ENCODE peak calls at places on chromosomes 12 and 14, in four cellular contexts. One of them, this sample, is unnamed.

GRCh38 chr14:30559638-30560071 is 697 bp downstream of the G2E3 start:
- DNase-seq in HCT116: no peak
- DNase-seq in epithelial cell of esophagus: peak; percentile 30
- DNase-seq in foreskin fibroblast: peak; percentile 30
- DNase-seq in this sample: no peak

GRCh38 chr12:131896080-131896810 is 1.8 kb downstream of the ULK1 start:
- DNase-seq in epithelial cell of esophagus: peak; percentile 89
- DNase-seq in HCT116: peak; percentile 70
- DNase-seq in foreskin fibroblast: peak; percentile 94
- DNase-seq in this sample: peak; percentile 42

GRCh38 chr12:111363578-111363977 is 5.3 kb downstream of the PHETA1 start:
- DNase-seq in HCT116: no peak
- DNase-seq in foreskin fibroblast: peak; percentile 65
- DNase-seq in epithelial cell of esophagus: no peak
- DNase-seq in this sample: no peak

GRCh38 chr12:86186449-86186848 is 69.7 kb downstream of the MGAT4C start:
- DNase-seq in epithelial cell of esophagus: peak; percentile 41
- DNase-seq in HCT116: no peak
- DNase-seq in foreskin fibroblast: no peak
- DNase-seq in this sample: no peak

GRCh38 chr12:68557011-68557715 is 53.5 kb upstream of the RAP1B start:
- DNase-seq in epithelial cell of esophagus: peak; percentile 79
- DNase-seq in foreskin fibroblast: peak; percentile 85
- DNase-seq in HCT116: no peak
- DNase-seq in this sample: no peak

GRCh38 chr14:89366580-89367448 is 50.2 kb downstream of the FOXN3 start:
- DNase-seq in foreskin fibroblast: no peak
- DNase-seq in HCT116: no peak
- DNase-seq in epithelial cell of esophagus: no peak
- DNase-seq in this sample: no peak

GRCh38 chr14:80587096-80587724 is 354.3 kb downstream of the CEP128 start:
- DNase-seq in epithelial cell of esophagus: peak; percentile 62
- DNase-seq in foreskin fibroblast: peak; percentile 60
- DNase-seq in HCT116: peak; percentile 21
- DNase-seq in this sample: peak; percentile 9

GRCh38 chr14:50821471-50822464 is 9.2 kb downstream of the NIN start:
- DNase-seq in HCT116: no peak
- DNase-seq in foreskin fibroblast: no peak
- DNase-seq in epithelial cell of esophagus: peak; percentile 74
- DNase-seq in this sample: no peak

GRCh38 chr12:107396991-107397390 is 288.6 kb upstream of the PWP1 start:
- DNase-seq in HCT116: no peak
- DNase-seq in foreskin fibroblast: no peak
- DNase-seq in epithelial cell of esophagus: peak; percentile 90
- DNase-seq in this sample: no peak

GRCh38 chr14:36513451-36514277 is 6.4 kb downstream of the NKX2-1 start:
- DNase-seq in foreskin fibroblast: no peak
- DNase-seq in epithelial cell of esophagus: no peak
- DNase-seq in HCT116: no peak
- DNase-seq in this sample: no peak

GRCh38 chr14:22380511-22381455 is 208.2 kb downstream of the DAD1 start:
- DNase-seq in foreskin fibroblast: no peak
- DNase-seq in epithelial cell of esophagus: peak; percentile 64
- DNase-seq in HCT116: no peak
- DNase-seq in this sample: no peak

GRCh38 chr12:124698211-124698997 is 131.0 kb upstream of the NCOR2 start:
- DNase-seq in foreskin fibroblast: peak; percentile 38
- DNase-seq in HCT116: no peak
- DNase-seq in epithelial cell of esophagus: no peak
- DNase-seq in this sample: no peak

GRCh38 chr12:114407034-114407420 is 1.1 kb upstream of the TBX5 start:
- DNase-seq in epithelial cell of esophagus: no peak
- DNase-seq in foreskin fibroblast: peak; percentile 56
- DNase-seq in HCT116: no peak
- DNase-seq in this sample: no peak

GRCh38 chr12:100668939-100669536 is 95.6 kb downstream of the GAS2L3 start:
- DNase-seq in foreskin fibroblast: peak; percentile 77
- DNase-seq in HCT116: peak; percentile 66
- DNase-seq in epithelial cell of esophagus: peak; percentile 80
- DNase-seq in this sample: peak; percentile 38

GRCh38 chr12:98446060-98446459 is 69.3 kb upstream of the TMPO start:
- DNase-seq in foreskin fibroblast: no peak
- DNase-seq in HCT116: no peak
- DNase-seq in epithelial cell of esophagus: no peak
- DNase-seq in this sample: no peak

GRCh38 chr14:32013083-32013482 is 64.0 kb upstream of the ARHGAP5 start:
- DNase-seq in foreskin fibroblast: no peak
- DNase-seq in epithelial cell of esophagus: no peak
- DNase-seq in HCT116: no peak
- DNase-seq in this sample: no peak

GRCh38 chr14:103984196-103984595 is 41.9 kb upstream of the RD3L start:
- DNase-seq in foreskin fibroblast: no peak
- DNase-seq in HCT116: no peak
- DNase-seq in epithelial cell of esophagus: no peak
- DNase-seq in this sample: no peak

GRCh38 chr12:107126688-107127481 is 33.5 kb upstream of the CRY1 start:
- DNase-seq in HCT116: peak; percentile 4
- DNase-seq in epithelial cell of esophagus: peak; percentile 40
- DNase-seq in foreskin fibroblast: peak; percentile 60
- DNase-seq in this sample: no peak

GRCh38 chr12:90515199-90516175 is 439.5 kb downstream of the CCER1 start:
- DNase-seq in foreskin fibroblast: peak; percentile 64
- DNase-seq in HCT116: no peak
- DNase-seq in epithelial cell of esophagus: no peak
- DNase-seq in this sample: no peak

GRCh38 chr14:52012635-52013034 is 23.3 kb downstream of the RTRAF start:
- DNase-seq in HCT116: no peak
- DNase-seq in foreskin fibroblast: peak; percentile 83
- DNase-seq in epithelial cell of esophagus: no peak
- DNase-seq in this sample: no peak

GRCh38 chr12:57965766-57966165 is 24.4 kb downstream of the ATP23 start:
- DNase-seq in epithelial cell of esophagus: no peak
- DNase-seq in HCT116: no peak
- DNase-seq in foreskin fibroblast: no peak
- DNase-seq in this sample: no peak

GRCh38 chr12:26630546-26631027 is 202.4 kb downstream of the ITPR2 start:
- DNase-seq in HCT116: no peak
- DNase-seq in epithelial cell of esophagus: no peak
- DNase-seq in foreskin fibroblast: peak; percentile 61
- DNase-seq in this sample: peak; percentile 24

GRCh38 chr14:69259531-69260245 is at the start of gene GALNT16:
- DNase-seq in foreskin fibroblast: peak; percentile 67
- DNase-seq in epithelial cell of esophagus: peak; percentile 22
- DNase-seq in HCT116: no peak
- DNase-seq in this sample: no peak

GRCh38 chr14:38205949-38206665 is 1.6 kb upstream of the SSTR1 start:
- DNase-seq in epithelial cell of esophagus: no peak
- DNase-seq in HCT116: no peak
- DNase-seq in foreskin fibroblast: peak; percentile 29
- DNase-seq in this sample: no peak

GRCh38 chr12:76588881-76589565 is 29.5 kb upstream of the OSBPL8 start:
- DNase-seq in foreskin fibroblast: peak; percentile 86
- DNase-seq in epithelial cell of esophagus: peak; percentile 96
- DNase-seq in HCT116: no peak
- DNase-seq in this sample: no peak

GRCh38 chr12:26195641-26196423 is 459 bp downstream of the SSPN start:
- DNase-seq in foreskin fibroblast: peak; percentile 73
- DNase-seq in epithelial cell of esophagus: peak; percentile 36
- DNase-seq in HCT116: no peak
- DNase-seq in this sample: no peak

GRCh38 chr14:70237710-70238109 is 49.0 kb upstream of the SLC8A3 start:
- DNase-seq in epithelial cell of esophagus: no peak
- DNase-seq in foreskin fibroblast: no peak
- DNase-seq in HCT116: no peak
- DNase-seq in this sample: no peak

GRCh38 chr12:3913278-3913677 is 40.1 kb upstream of the PARP11 start:
- DNase-seq in epithelial cell of esophagus: no peak
- DNase-seq in HCT116: no peak
- DNase-seq in foreskin fibroblast: no peak
- DNase-seq in this sample: no peak

GRCh38 chr12:109730306-109731145 is 16.9 kb downstream of the FAM222A start:
- DNase-seq in foreskin fibroblast: no peak
- DNase-seq in HCT116: no peak
- DNase-seq in epithelial cell of esophagus: no peak
- DNase-seq in this sample: no peak

GRCh38 chr14:89550761-89551283 is 133.8 kb upstream of the FOXN3 start:
- DNase-seq in epithelial cell of esophagus: no peak
- DNase-seq in HCT116: no peak
- DNase-seq in foreskin fibroblast: no peak
- DNase-seq in this sample: no peak

GRCh38 chr12:24902521-24903304 is 46.2 kb downstream of the BCAT1 start:
- DNase-seq in foreskin fibroblast: peak; percentile 62
- DNase-seq in epithelial cell of esophagus: peak; percentile 43
- DNase-seq in HCT116: no peak
- DNase-seq in this sample: no peak

GRCh38 chr12:122967151-122967550 is 888 bp upstream of the ABCB9 start:
- DNase-seq in HCT116: no peak
- DNase-seq in foreskin fibroblast: no peak
- DNase-seq in epithelial cell of esophagus: no peak
- DNase-seq in this sample: no peak

GRCh38 chr14:68627868-68628604 is 164.8 kb downstream of the ZFP36L1 start:
- DNase-seq in foreskin fibroblast: no peak
- DNase-seq in epithelial cell of esophagus: peak; percentile 39
- DNase-seq in HCT116: peak; percentile 29
- DNase-seq in this sample: no peak

GRCh38 chr14:99728231-99728920 is 44.3 kb downstream of the CYP46A1 start:
- DNase-seq in epithelial cell of esophagus: no peak
- DNase-seq in HCT116: no peak
- DNase-seq in foreskin fibroblast: no peak
- DNase-seq in this sample: no peak

GRCh38 chr14:31945074-31945613 is 132.0 kb upstream of the ARHGAP5 start:
- DNase-seq in foreskin fibroblast: peak; percentile 36
- DNase-seq in HCT116: no peak
- DNase-seq in epithelial cell of esophagus: peak; percentile 40
- DNase-seq in this sample: no peak

GRCh38 chr12:65822732-65823480 is 1.4 kb upstream of the HMGA2 start:
- DNase-seq in epithelial cell of esophagus: peak; percentile 75
- DNase-seq in foreskin fibroblast: peak; percentile 89
- DNase-seq in HCT116: peak; percentile 84
- DNase-seq in this sample: peak; percentile 82

GRCh38 chr12:105935981-105936380 is 202.8 kb downstream of the NUAK1 start:
- DNase-seq in epithelial cell of esophagus: peak; percentile 49
- DNase-seq in foreskin fibroblast: peak; percentile 34
- DNase-seq in HCT116: no peak
- DNase-seq in this sample: no peak

GRCh38 chr14:93319958-93320357 is 12.9 kb downstream of the BTBD7 start:
- DNase-seq in epithelial cell of esophagus: no peak
- DNase-seq in foreskin fibroblast: no peak
- DNase-seq in HCT116: no peak
- DNase-seq in this sample: no peak

GRCh38 chr14:93326196-93326595 is 6.6 kb downstream of the BTBD7 start:
- DNase-seq in foreskin fibroblast: no peak
- DNase-seq in epithelial cell of esophagus: peak; percentile 70
- DNase-seq in HCT116: no peak
- DNase-seq in this sample: no peak

GRCh38 chr14:93320489-93320888 is 12.3 kb downstream of the BTBD7 start:
- DNase-seq in foreskin fibroblast: peak; percentile 16
- DNase-seq in epithelial cell of esophagus: no peak
- DNase-seq in HCT116: no peak
- DNase-seq in this sample: no peak

GRCh38 chr14:93322886-93323596 is 9.8 kb downstream of the BTBD7 start:
- DNase-seq in epithelial cell of esophagus: no peak
- DNase-seq in HCT116: no peak
- DNase-seq in foreskin fibroblast: no peak
- DNase-seq in this sample: no peak

DNA sequence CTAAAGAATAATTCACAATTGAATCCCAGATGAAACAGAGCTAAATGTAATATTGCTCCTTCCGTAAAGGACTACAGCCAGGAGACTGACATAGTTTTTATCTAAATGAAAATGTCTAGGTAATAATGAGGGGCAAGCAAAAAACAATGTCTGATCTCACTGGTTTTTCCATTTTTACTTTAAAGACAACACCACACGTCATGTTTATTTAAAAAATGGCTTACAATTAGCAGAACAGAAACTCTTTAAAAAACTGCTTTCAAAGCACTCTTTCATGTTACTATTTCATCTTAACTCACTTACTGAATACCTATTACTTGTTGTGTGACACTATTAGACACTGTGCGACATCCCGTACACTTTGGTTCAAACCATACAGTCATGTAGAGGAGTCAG is 9.2 kb downstream of the BTBD7 start:
- DNase-seq in foreskin fibroblast: no peak
- DNase-seq in epithelial cell of esophagus: no peak
- DNase-seq in HCT116: no peak
- DNase-seq in this sample: no peak
- TF ChIP-seq CTCF in foreskin fibroblast: no peak
- TF ChIP-seq CTCF in epithelial cell of esophagus: no peak
- TF ChIP-seq CTCF in HCT116: no peak
- TF ChIP-seq CTCF in this sample: no peak

DNA sequence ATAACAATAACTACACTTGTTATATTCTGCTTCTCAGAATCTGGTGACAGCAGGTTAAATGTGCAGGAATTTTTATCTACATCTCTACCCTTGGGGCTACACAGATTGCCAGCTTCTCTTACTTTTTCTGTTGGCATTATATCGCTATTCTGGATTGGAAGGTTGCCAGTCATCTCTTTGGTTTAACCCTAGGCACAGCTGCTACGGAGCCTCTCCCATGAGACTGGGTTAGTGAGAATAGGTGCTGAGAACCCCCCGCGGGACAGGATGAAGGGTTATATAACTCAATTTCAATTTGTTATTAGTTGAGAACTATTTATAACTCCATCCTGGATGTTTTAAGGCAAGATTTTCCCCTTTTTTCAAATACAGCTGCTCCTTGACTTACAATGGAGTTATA is 73.1 kb downstream of the ACADS start:
- DNase-seq in epithelial cell of esophagus: no peak
- DNase-seq in HCT116: no peak
- DNase-seq in foreskin fibroblast: no peak
- DNase-seq in this sample: no peak
- H3K4me3 ChIP-seq in epithelial cell of esophagus: no peak overlapping the region
- H3K4me3 ChIP-seq in HCT116: no peak overlapping the region
- H3K4me3 ChIP-seq in foreskin fibroblast: no peak overlapping the region
- H3K4me3 ChIP-seq in this sample: no peak overlapping the region

GRCh38 chr12:9101018-9101687 is 14.6 kb downstream of the A2M start:
- DNase-seq in foreskin fibroblast: no peak
- DNase-seq in epithelial cell of esophagus: no peak
- DNase-seq in HCT116: no peak
- DNase-seq in this sample: no peak
- TF ChIP-seq CTCF in foreskin fibroblast: no peak
- TF ChIP-seq CTCF in epithelial cell of esophagus: no peak
- TF ChIP-seq CTCF in HCT116: no peak
- TF ChIP-seq CTCF in this sample: no peak

DNA sequence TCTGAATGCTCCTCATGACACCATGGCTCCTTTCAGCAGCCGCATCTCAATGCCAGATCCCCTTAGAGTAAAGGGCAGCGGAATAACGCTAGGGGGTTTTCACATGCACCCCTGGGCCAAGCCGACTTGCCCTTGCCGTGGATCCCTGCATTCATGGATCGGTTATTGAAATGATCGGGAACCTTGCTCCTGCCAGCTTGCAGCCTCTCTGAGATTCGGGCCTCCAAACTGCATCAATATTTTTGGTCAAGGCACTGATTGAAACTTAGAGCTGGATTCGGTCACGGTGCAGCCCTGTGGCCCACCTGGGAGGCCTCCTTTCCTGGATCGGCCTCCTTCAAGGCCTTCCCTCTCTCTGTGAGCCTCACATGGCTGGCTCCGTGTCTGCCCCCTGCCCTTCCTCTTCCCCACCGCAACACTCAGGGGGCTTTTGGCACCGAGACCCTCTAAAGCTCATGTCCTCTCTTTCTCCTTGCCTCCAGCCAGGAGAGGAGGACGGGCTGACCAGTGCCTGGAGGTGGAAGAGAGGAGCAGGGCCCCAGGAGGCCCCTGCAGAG is 1.8 kb downstream of the PTPN6 start:
- DNase-seq in HCT116: no peak
- DNase-seq in epithelial cell of esophagus: no peak
- DNase-seq in foreskin fibroblast: no peak
- DNase-seq in this sample: no peak
- H3K4me3 ChIP-seq in HCT116: no peak overlapping the region
- H3K4me3 ChIP-seq in epithelial cell of esophagus: no peak overlapping the region
- H3K4me3 ChIP-seq in foreskin fibroblast: no peak overlapping the region
- H3K4me3 ChIP-seq in this sample: no peak overlapping the region

This sample was measured in HFF-Myc.